ENCODE peak calls at places on chromosomes 11 and 22, in seven cellular contexts. L is left ventricle myocardium inferior, Y is stomach, M is esophagus squamous epithelium, J is neural progenitor cell, H is suprapubic skin, D is uterus. C is an unnamed sample.

GRCh38 chr11:1053121-1053901 is 16.8 kb upstream of the MUC6 start:
- DNase-seq in L (no peak), Y (no peak), M (no peak), J (no peak), H (peak; percentile 59), D (no peak), C (no peak)

GRCh38 chr11:132595711-132596111 is 936.6 kb downstream of the OPCML start:
- DNase-seq in L (no peak), Y (peak; percentile 70), M (no peak), J (no peak), H (no peak), D (no peak), C (no peak)

GRCh38 chr11:124069429-124070401 is 28.6 kb upstream of the OR10G7 start:
- DNase-seq in L (no peak), Y (no peak), M (no peak), J (peak; percentile 86), H (peak; percentile 69), D (no peak), C (peak; percentile 43)

GRCh38 chr11:111352235-111352746 is 26.8 kb downstream of the POU2AF1 start:
- DNase-seq in L (no peak), Y (peak; percentile 57), M (no peak), J (no peak), H (no peak), D (no peak), C (no peak)

GRCh38 chr11:111604392-111605009 is 2.3 kb downstream of the SIK2 start:
- DNase-seq in L (no peak), Y (no peak), M (no peak), J (peak; percentile 79), H (no peak), D (no peak), C (no peak)

GRCh38 chr22:26975381-26975780 is 318.0 kb downstream of the MIAT start:
- DNase-seq in L (no peak), Y (no peak), M (no peak), J (no peak), H (no peak), D (no peak), C (no peak)

GRCh38 chr11:106271686-106272085 is 194.2 kb downstream of the AASDHPPT start:
- DNase-seq in L (no peak), Y (no peak), M (no peak), J (no peak), H (no peak), D (no peak), C (no peak)

GRCh38 chr11:72418834-72419560 is 15.3 kb downstream of the CLPB start:
- DNase-seq in L (no peak), Y (no peak), M (no peak), J (no peak), H (no peak), D (no peak), C (no peak)

GRCh38 chr11:84384637-84385227 is 1098.6 kb upstream of the CCDC90B start:
- DNase-seq in L (no peak), Y (peak; percentile 57), M (no peak), J (peak; percentile 65), H (no peak), D (peak; percentile 17), C (peak; percentile 83)

GRCh38 chr11:72683782-72684200 is 9.6 kb upstream of the PDE2A start:
- DNase-seq in L (peak; percentile 62), Y (peak; percentile 68), M (no peak), J (peak; percentile 81), H (peak; percentile 81), D (peak; percentile 68), C (peak; percentile 77)

GRCh38 chr22:49969751-49970527 is 9.4 kb downstream of the PIM3 start:
- DNase-seq in L (peak; percentile 13), Y (peak; percentile 26), M (no peak), J (no peak), H (peak; percentile 67), D (peak; percentile 27), C (no peak)

GRCh38 chr22:46201059-46201757 is 48.9 kb downstream of the CDPF1 start:
- DNase-seq in L (no peak), Y (no peak), M (no peak), J (peak; percentile 14), H (no peak), D (no peak), C (no peak)

GRCh38 chr11:7538023-7538422 is 24.2 kb downstream of the PPFIBP2 start:
- DNase-seq in L (peak; percentile 32), Y (no peak), M (no peak), J (no peak), H (no peak), D (peak; percentile 61), C (peak; percentile 64)

GRCh38 chr11:1071571-1072115 is 3.0 kb upstream of the MUC2 start:
- DNase-seq in L (peak; percentile 14), Y (no peak), M (no peak), J (no peak), H (peak; percentile 62), D (peak; percentile 12), C (no peak)

GRCh38 chr11:81026008-81026407 is 1585.2 kb upstream of the TENM4 start:
- DNase-seq in L (no peak), Y (no peak), M (no peak), J (no peak), H (no peak), D (no peak), C (no peak)

GRCh38 chr11:18594999-18595749 is 4.4 kb upstream of the MISFA start:
- DNase-seq in L (no peak), Y (no peak), M (no peak), J (no peak), H (no peak), D (no peak), C (no peak)

GRCh38 chr11:8709002-8709672 is 26.5 kb downstream of the RPL27A start:
- DNase-seq in L (peak; percentile 88), Y (peak; percentile 50), M (no peak), J (no peak), H (peak; percentile 86), D (peak; percentile 97), C (peak; percentile 92)

GRCh38 chr11:105092255-105093239 is 47.0 kb downstream of the CARD18 start:
- DNase-seq in L (no peak), Y (no peak), M (no peak), J (no peak), H (no peak), D (no peak), C (no peak)

GRCh38 chr11:8794677-8795103 is 112.1 kb downstream of the RPL27A start:
- DNase-seq in L (no peak), Y (peak; percentile 83), M (no peak), J (no peak), H (no peak), D (no peak), C (no peak)

GRCh38 chr11:107702723-107703122 is 9.1 kb downstream of the SLN start:
- DNase-seq in L (no peak), Y (no peak), M (no peak), J (no peak), H (no peak), D (no peak), C (no peak)

GRCh38 chr11:11483622-11484021 is 130.6 kb upstream of the CSNK2A3 start:
- DNase-seq in L (no peak), Y (no peak), M (no peak), J (no peak), H (no peak), D (no peak), C (no peak)

GRCh38 chr11:33875621-33876294 is 16.1 kb downstream of the LMO2 start:
- DNase-seq in L (no peak), Y (no peak), M (no peak), J (no peak), H (no peak), D (no peak), C (no peak)

GRCh38 chr11:468036-468435 is 18.0 kb downstream of the PTDSS2 start:
- DNase-seq in L (no peak), Y (no peak), M (no peak), J (no peak), H (no peak), D (no peak), C (no peak)

DNA sequence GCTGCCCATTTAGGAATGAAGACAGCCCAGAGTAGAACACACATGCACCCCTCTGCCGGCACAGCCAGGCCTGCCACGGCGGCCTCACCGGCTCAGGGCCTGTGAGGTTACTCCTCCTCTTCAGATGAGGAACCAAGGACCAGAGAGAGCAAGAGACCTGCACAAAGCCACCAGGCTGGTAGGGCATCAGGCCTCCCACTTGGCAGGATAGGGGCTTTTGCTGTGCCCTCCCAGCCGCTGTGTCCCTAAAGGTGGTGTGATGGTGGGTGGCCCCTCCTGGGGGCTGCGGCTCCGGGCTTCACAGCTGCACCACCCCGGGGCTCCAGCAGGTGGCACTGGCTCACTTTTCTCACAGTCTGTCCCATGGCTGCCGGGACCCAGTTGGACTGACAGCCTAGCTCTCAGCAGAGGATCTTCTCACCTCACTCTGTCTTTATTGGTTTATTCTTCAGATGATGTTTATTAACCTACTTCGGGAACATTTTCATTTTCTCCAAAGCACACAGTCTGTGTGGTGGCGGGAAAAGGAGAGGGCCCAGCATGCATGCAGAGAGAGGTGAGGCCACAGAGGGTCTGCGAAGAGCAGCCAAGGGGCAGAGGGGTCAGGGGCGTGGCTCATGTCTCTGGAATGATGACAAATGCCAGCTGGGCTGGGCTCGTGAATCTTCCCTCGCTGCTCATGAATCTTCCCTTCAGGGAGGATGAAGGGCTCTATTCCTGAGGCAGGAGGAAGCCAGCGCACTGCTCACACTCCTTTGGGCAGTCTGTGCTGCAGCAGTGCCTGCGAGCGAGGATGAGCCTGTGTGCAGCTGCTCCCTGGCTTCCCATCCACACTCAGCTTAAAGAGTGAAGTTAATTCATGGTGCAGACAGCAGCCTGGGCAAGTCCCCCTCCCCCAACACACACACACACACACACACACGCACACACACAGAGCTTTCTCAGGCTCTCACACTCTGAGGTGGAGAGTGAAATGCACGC is 101.1 kb upstream of the PITPNB start:
- DNase-seq in L (peak; percentile 78), Y (peak; percentile 71), M (no peak), J (peak; percentile 82), H (peak; percentile 82), D (peak; percentile 79), C (peak; percentile 87)
- H3K4me3 ChIP-seq in L (no peak overlapping the region), Y (no peak overlapping the region), M (no peak overlapping the region), J (no peak overlapping the region), H (no peak overlapping the region), D (peak overlapping the region; percentile 12), C (no peak overlapping the region)

GRCh38 chr22:47994045-47994444 is 1231.6 kb downstream of the TBC1D22A start:
- DNase-seq in L (no peak), Y (no peak), M (no peak), J (no peak), H (no peak), D (no peak), C (no peak)
- H3K9me3 ChIP-seq in L (peaks cover 6% of the 10 kb centered on the region), Y (no peaks in the 10 kb centered on the region), M (no peaks in the 10 kb centered on the region), J (no peaks in the 10 kb centered on the region), H (no peaks in the 10 kb centered on the region), D (no peaks in the 10 kb centered on the region), C (no peaks in the 10 kb centered on the region)

DNA sequence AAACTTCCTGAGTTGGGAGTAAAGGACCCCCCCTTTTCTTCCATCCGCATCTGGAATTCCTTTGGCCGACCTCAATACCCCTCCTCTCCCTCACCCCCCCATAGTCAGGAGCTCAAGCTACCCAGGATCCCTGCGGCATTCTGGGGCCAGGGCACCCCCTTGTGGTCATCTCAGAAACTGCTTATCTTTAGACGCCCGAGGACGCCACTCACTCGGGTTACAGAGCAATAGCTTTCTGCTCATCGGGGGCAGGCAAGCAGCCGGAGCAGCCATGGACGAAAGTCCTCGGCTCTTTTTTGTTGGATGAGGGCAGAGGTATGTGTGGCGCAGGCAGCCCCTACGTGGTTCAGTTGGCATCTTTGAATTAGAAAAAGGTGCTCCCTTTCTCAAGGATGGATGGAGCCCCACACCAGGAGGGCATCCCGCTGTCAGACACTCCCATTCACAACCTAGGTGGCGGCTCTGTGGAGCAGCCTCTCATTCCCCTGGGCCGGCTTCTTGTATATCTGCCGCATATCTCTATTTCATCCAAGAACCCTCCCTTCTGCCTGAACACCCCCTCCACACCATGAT is 2.3 kb downstream of the C1QTNF5 start:
- DNase-seq in L (peak; percentile 65), Y (peak; percentile 75), M (no peak), J (peak; percentile 91), H (no peak), D (peak; percentile 74), C (peak; percentile 85)
- H3K4me3 ChIP-seq in L (peak overlapping the region; percentile 77), Y (peak overlapping the region; percentile 60), M (no peak overlapping the region), J (peak overlapping the region; percentile 77), H (peak overlapping the region; percentile 66), D (no peak overlapping the region), C (no peak overlapping the region)

GRCh38 chr11:58769308-58769707 is 37.6 kb upstream of the GLYAT start:
- DNase-seq in L (no peak), Y (no peak), M (no peak), J (no peak), H (no peak), D (no peak), C (no peak)
- H3K9me3 ChIP-seq in L (no peaks in the 10 kb centered on the region), Y (no peaks in the 10 kb centered on the region), M (no peaks in the 10 kb centered on the region), J (peaks cover 6% of the 10 kb centered on the region), H (no peaks in the 10 kb centered on the region), D (no peaks in the 10 kb centered on the region), C (no peaks in the 10 kb centered on the region)